ENCODE peak calls at places on chromosomes 2 and 18, in eight cellular contexts. R is A549, O is dorsolateral prefrontal cortex, S is AG10803, Q is astrocyte of the cerebellum, N is fibroblast of the aortic adventitia, U is HepG2, K is testis. G is an unnamed sample.

GRCh38 chr2:222383255-222383654 is 41.1 kb upstream of the SGPP2 start:
- DNase-seq in R (no peak), N (no peak), S (no peak), Q (no peak), O (no peak), U (no peak), K (no peak), G (no peak)

GRCh38 chr18:31049189-31049588 is 6.6 kb upstream of the DSC3 start:
- DNase-seq in R (no peak), N (no peak), Q (no peak), K (peak), S (no peak), U (no peak), O (no peak), G (peak)

GRCh38 chr2:232075080-232075479 is 113.6 kb downstream of the DIS3L2 start:
- DNase-seq in S (peak), K (no peak), U (peak), Q (no peak), R (no peak), O (no peak), N (peak), G (peak)

GRCh38 chr2:124027182-124027581 is 2.1 kb downstream of the CNTNAP5 start:
- DNase-seq in N (peak), K (peak), R (peak), U (peak), Q (no peak), S (peak), O (no peak), G (peak)

GRCh38 chr2:149871091-149871885 is 283.7 kb upstream of the MMADHC start:
- DNase-seq in O (no peak), N (peak), S (no peak), Q (no peak), R (no peak), U (no peak), K (no peak), G (no peak)

GRCh38 chr2:54771166-54771565 is 47.7 kb downstream of the EML6 start:
- DNase-seq in K (no peak), R (no peak), O (no peak), S (peak), Q (no peak), N (no peak), U (no peak), G (peak)

GRCh38 chr2:240477916-240478315 is 42.5 kb downstream of the GPC1 start:
- DNase-seq in O (no peak), K (peak), S (no peak), U (no peak), N (no peak), R (no peak), Q (no peak), G (no peak)

GRCh38 chr2:25410370-25410769 is 68.6 kb upstream of the DNMT3A start:
- DNase-seq in S (no peak), O (no peak), R (no peak), Q (no peak), N (no peak), K (no peak), U (no peak), G (no peak)

GRCh38 chr2:135152361-135152760 is 100.3 kb downstream of the RAB3GAP1 start:
- DNase-seq in S (no peak), K (no peak), Q (no peak), N (no peak), R (no peak), O (no peak), U (no peak), G (no peak)

GRCh38 chr2:20577495-20578235 is 73.2 kb downstream of the HS1BP3 start:
- DNase-seq in R (no peak), N (peak), O (peak), Q (no peak), U (no peak), S (peak), K (no peak), G (no peak)

GRCh38 chr2:230904856-230905447 is 20.1 kb downstream of the GPR55 start:
- DNase-seq in K (no peak), O (no peak), R (no peak), U (no peak), S (no peak), N (no peak), Q (no peak), G (no peak)

GRCh38 chr2:9462872-9463697 is 11.3 kb upstream of the IAH1 start:
- DNase-seq in Q (no peak), R (no peak), O (no peak), S (no peak), U (no peak), N (no peak), K (no peak), G (no peak)

GRCh38 chr2:134268265-134268664 is 14.4 kb downstream of the MGAT5 start:
- DNase-seq in K (no peak), N (no peak), O (no peak), S (no peak), R (no peak), U (no peak), Q (no peak), G (no peak)

GRCh38 chr18:692841-693240 is 19.6 kb downstream of the ENOSF1 start:
- DNase-seq in Q (no peak), U (no peak), S (no peak), K (peak), O (no peak), N (no peak), R (no peak), G (no peak)

GRCh38 chr2:62472321-62472720 is 33.7 kb downstream of the TMEM17 start:
- DNase-seq in N (peak), S (peak), U (no peak), Q (no peak), K (no peak), R (no peak), O (no peak), G (no peak)

GRCh38 chr2:201158111-201158929 is 24.6 kb upstream of the CASP10 start:
- DNase-seq in Q (peak), S (peak), U (peak), K (peak), N (peak), O (no peak), R (peak), G (peak)

GRCh38 chr18:38369772-38370690 is 804.4 kb upstream of the CELF4 start:
- DNase-seq in N (no peak), K (no peak), U (no peak), O (no peak), Q (no peak), S (no peak), R (no peak), G (no peak)

GRCh38 chr2:137467246-137467862 is 496.9 kb upstream of the HNMT start:
- DNase-seq in N (peak), S (peak), K (peak), Q (peak), U (peak), R (peak), O (no peak), G (peak)

GRCh38 chr2:26754972-26755670 is 9.0 kb upstream of the SLC35F6 start:
- DNase-seq in R (no peak), O (no peak), S (no peak), U (no peak), Q (no peak), N (no peak), K (no peak), G (no peak)

GRCh38 chr2:25982273-25982967 is at the start of gene KIF3C:
- DNase-seq in O (peak), U (peak), Q (no peak), N (peak), S (peak), K (peak), R (peak), G (peak)

GRCh38 chr2:70516596-70516995 is 37.0 kb downstream of the TGFA start:
- DNase-seq in S (peak), N (no peak), K (no peak), U (no peak), R (peak), Q (no peak), O (no peak), G (no peak)

GRCh38 chr2:240896871-240897692 is 1.1 kb upstream of the MAB21L4 start:
- DNase-seq in N (no peak), O (no peak), S (no peak), Q (no peak), U (peak), R (no peak), K (no peak), G (no peak)

GRCh38 chr2:95270541-95271081 is 3.6 kb upstream of the PROM2 start:
- DNase-seq in K (peak), N (no peak), O (no peak), R (no peak), S (no peak), U (no peak), Q (no peak), G (no peak)

GRCh38 chr2:18777250-18777812 is 188.0 kb upstream of the NT5C1B start:
- DNase-seq in K (no peak), Q (no peak), R (no peak), S (no peak), U (peak), O (no peak), N (no peak), G (no peak)

GRCh38 chr2:110858135-110858737 is 125.9 kb downstream of the ACOXL start:
- DNase-seq in O (peak), U (no peak), K (no peak), S (no peak), Q (no peak), R (no peak), N (no peak), G (no peak)

GRCh38 chr2:223101340-223102039 is 49.5 kb downstream of the KCNE4 start:
- DNase-seq in O (no peak), U (peak), R (peak), S (peak), K (no peak), N (peak), Q (no peak), G (peak)

GRCh38 chr2:236170678-236171212 is 2.6 kb upstream of the GBX2 start:
- DNase-seq in R (no peak), U (no peak), K (no peak), N (no peak), S (no peak), O (no peak), Q (no peak), G (no peak)

GRCh38 chr2:47087051-47087450 is 68.1 kb downstream of the STPG4 start:
- DNase-seq in O (no peak), S (no peak), U (no peak), R (no peak), Q (no peak), N (no peak), K (no peak), G (no peak)

GRCh38 chr2:57497489-57498096 is 549.0 kb upstream of the VRK2 start:
- DNase-seq in N (peak), O (no peak), R (peak), Q (peak), U (peak), S (peak), K (peak), G (peak)

GRCh38 chr18:46283268-46283667 is 179.1 kb downstream of the HAUS1 start:
- DNase-seq in N (no peak), S (peak), Q (no peak), K (no peak), O (peak), U (no peak), R (no peak), G (peak)

GRCh38 chr18:9147440-9148238 is 11.1 kb downstream of the ANKRD12 start:
- DNase-seq in R (peak), O (no peak), S (peak), N (peak), U (peak), K (peak), Q (peak), G (peak)

GRCh38 chr18:8177330-8178016 is 431.8 kb upstream of the RAB12 start:
- DNase-seq in O (no peak), R (no peak), S (peak), K (peak), U (peak), N (peak), Q (peak), G (peak)

GRCh38 chr2:134306521-134306920 is 52.6 kb downstream of the MGAT5 start:
- DNase-seq in O (no peak), S (no peak), U (no peak), N (no peak), K (no peak), Q (no peak), R (no peak), G (no peak)

GRCh38 chr2:101617786-101618185 is 79.7 kb upstream of the MAP4K4 start:
- DNase-seq in Q (peak), S (no peak), K (no peak), R (no peak), U (no peak), N (no peak), O (no peak), G (no peak)

GRCh38 chr2:157246212-157247067 is 11.1 kb upstream of the GALNT5 start:
- DNase-seq in O (no peak), S (peak), Q (peak), R (peak), K (no peak), N (peak), U (no peak), G (peak)

GRCh38 chr2:209878701-209879100 is 107.1 kb downstream of the UNC80 start:
- DNase-seq in S (no peak), O (no peak), U (no peak), R (no peak), K (no peak), N (no peak), Q (no peak), G (no peak)

GRCh38 chr2:44743473-44743872 is 198.0 kb upstream of the SIX3 start:
- DNase-seq in U (no peak), R (no peak), Q (no peak), S (no peak), O (no peak), K (no peak), N (no peak), G (no peak)

GRCh38 chr2:187475499-187476248 is 27.6 kb upstream of the CALCRL start:
- DNase-seq in O (no peak), R (no peak), S (no peak), U (no peak), Q (peak), K (no peak), N (no peak), G (no peak)

GRCh38 chr2:102241616-102242260 is 54.9 kb downstream of the IL1RL2 start:
- DNase-seq in U (no peak), N (no peak), S (no peak), O (no peak), K (no peak), Q (no peak), R (no peak), G (peak)

GRCh38 chr2:78980871-78981270 is 44.6 kb upstream of the REG3G start:
- DNase-seq in N (no peak), S (no peak), Q (no peak), U (no peak), O (no peak), R (no peak), K (no peak), G (no peak)

GRCh38 chr2:78982638-78983330 is 42.7 kb upstream of the REG3G start:
- DNase-seq in N (no peak), R (no peak), S (no peak), U (no peak), K (no peak), Q (no peak), O (no peak), G (no peak)

GRCh38 chr2:78978340-78978739 is 47.2 kb upstream of the REG3G start:
- DNase-seq in U (no peak), O (no peak), Q (no peak), N (no peak), R (no peak), S (no peak), K (no peak), G (no peak)

GRCh38 chr2:78977661-78978145 is 47.8 kb upstream of the REG3G start:
- DNase-seq in S (no peak), K (no peak), U (no peak), N (no peak), Q (no peak), R (no peak), O (no peak), G (no peak)

DNA sequence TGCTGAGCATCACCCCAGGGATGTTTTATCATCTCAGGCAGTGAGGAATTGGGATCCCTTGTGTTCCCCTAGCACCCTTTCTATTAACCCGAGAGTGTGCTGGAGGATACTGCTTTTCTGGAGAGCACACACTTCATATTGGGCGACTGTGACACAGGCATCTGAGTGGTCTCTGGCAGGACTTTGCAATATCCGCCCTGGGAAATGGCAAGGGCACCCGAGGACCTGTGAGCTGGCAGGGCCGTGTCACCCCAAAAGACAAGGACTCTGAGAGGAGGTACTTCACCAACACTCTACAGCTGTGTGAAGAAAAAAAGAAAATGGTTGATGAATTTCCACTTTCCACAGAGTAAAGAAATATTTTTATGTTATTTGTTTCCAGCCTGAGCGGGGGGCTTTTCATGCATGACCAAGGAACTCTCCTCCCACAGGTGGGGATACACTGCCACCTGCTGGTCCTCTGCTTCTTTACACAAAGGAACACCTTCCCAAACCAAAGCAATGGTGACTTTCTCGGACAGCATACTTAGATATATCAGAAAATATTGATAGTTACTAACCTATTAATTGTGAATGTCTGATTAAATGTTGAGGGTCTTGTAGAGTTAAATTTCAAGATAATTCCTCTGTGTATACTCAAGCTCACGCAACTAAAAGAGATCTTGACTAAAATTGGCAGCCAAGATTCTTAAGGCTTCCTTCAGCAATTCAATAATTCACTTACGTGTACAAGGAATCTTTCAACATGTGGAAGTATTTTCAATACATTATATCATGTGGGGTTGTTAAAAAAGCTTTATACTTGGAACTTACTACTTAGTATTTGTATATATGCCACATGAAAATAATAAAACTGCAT is 45.9 kb upstream of the REG3G start:
- DNase-seq in K (peak), Q (peak), U (peak), R (no peak), N (peak), O (peak), S (no peak), G (peak)
- TF ChIP-seq CTCF in K (peak), Q (peak), U (peak), R (peak), N (peak), O (peak), S (peak), G (peak)

GRCh38 chr2:217795706-217796465 is 206.9 kb downstream of the TNS1 start:
- DNase-seq in K (no peak), N (no peak), U (no peak), O (no peak), R (no peak), Q (no peak), S (peak), G (no peak)

GRCh38 chr2:217795067-217795466 is 207.7 kb downstream of the TNS1 start:
- DNase-seq in O (no peak), S (no peak), K (no peak), Q (no peak), R (no peak), U (no peak), N (no peak), G (no peak)

GRCh38 chr2:217792611-217793527 is 209.9 kb downstream of the TNS1 start:
- DNase-seq in R (no peak), S (peak), O (no peak), N (peak), U (peak), K (no peak), Q (no peak), G (peak)

GRCh38 chr2:217794133-217794986 is 208.4 kb downstream of the TNS1 start:
- DNase-seq in O (no peak), N (no peak), Q (no peak), S (no peak), U (peak), K (no peak), R (no peak), G (no peak)

GRCh38 chr2:217793566-217794132 is 209.1 kb downstream of the TNS1 start:
- DNase-seq in U (no peak), R (no peak), S (no peak), K (no peak), N (no peak), Q (no peak), O (no peak), G (no peak)
- H3K4me3 ChIP-seq in U (no peak), R (no peak), S (no peak), K (no peak), N (no peak), Q (no peak), O (no peak), G (no peak)

GRCh38 chr18:57728941-57729511 is 74.1 kb downstream of the ATP8B1 start:
- DNase-seq in O (no peak), Q (no peak), K (no peak), S (peak), N (peak), R (no peak), U (no peak), G (no peak)
- TF ChIP-seq CTCF in O (no peak), Q (no peak), K (no peak), S (no peak), N (no peak), R (no peak), U (no peak), G (no peak)

GRCh38 chr2:113114224-113114945 is 13.0 kb upstream of the IL1RN start:
- DNase-seq in U (no peak), S (no peak), R (no peak), O (no peak), Q (no peak), N (no peak), K (no peak), G (no peak)
- H3K4me3 ChIP-seq in U (no peak), S (no peak), R (no peak), O (no peak), Q (no peak), N (no peak), K (no peak), G (no peak)

GRCh38 chr2:68726100-68726499 is 8.5 kb upstream of the ARHGAP25 start:
- DNase-seq in S (no peak), U (no peak), O (no peak), R (no peak), Q (no peak), K (no peak), N (no peak), G (no peak)

GRCh38 chr2:68720665-68721064 is 13.9 kb upstream of the ARHGAP25 start:
- DNase-seq in U (no peak), N (no peak), R (no peak), Q (no peak), O (no peak), K (no peak), S (no peak), G (no peak)

GRCh38 chr2:68719912-68720311 is 14.7 kb upstream of the ARHGAP25 start:
- DNase-seq in K (no peak), N (no peak), R (no peak), S (no peak), U (no peak), Q (no peak), O (no peak), G (no peak)

GRCh38 chr2:68721482-68722071 is 13.0 kb upstream of the ARHGAP25 start:
- DNase-seq in S (no peak), K (no peak), N (no peak), R (no peak), O (no peak), Q (no peak), U (no peak), G (no peak)

GRCh38 chr2:68722712-68723111 is 11.9 kb upstream of the ARHGAP25 start:
- DNase-seq in S (no peak), U (peak), R (no peak), O (no peak), Q (no peak), N (no peak), K (no peak), G (peak)
- TF ChIP-seq CTCF in S (peak), U (peak), R (peak), O (no peak), Q (no peak), N (no peak), K (no peak), G (peak)

GRCh38 chr2:154698238-154698788 is at the start of gene KCNJ3:
- DNase-seq in O (no peak), K (no peak), R (no peak), U (no peak), S (no peak), Q (no peak), N (no peak), G (no peak)
- H3K4me3 ChIP-seq in O (peak), K (peak), R (peak), U (no peak), S (no peak), Q (peak), N (no peak), G (no peak)

G was measured in fibroblast of pulmonary artery.